ENCODE peak calls at places on chromosomes 13 and 19, in nine cellular contexts. I, G, N, J, U, H, P, C and F are unnamed samples.

GRCh38 chr19:36225219-36225892 is 10.4 kb downstream of the ZNF146 start:
- DNase-seq in C (no peak), U (no peak), G (no peak), J (no peak), I (no peak), N (no peak), H (peak; percentile 65), P (peak; percentile 26), F (peak; percentile 63)

GRCh38 chr13:72457151-72457550 is 270.3 kb downstream of the MZT1 start:
- DNase-seq in H (no peak), J (no peak), G (no peak), I (no peak), C (no peak), U (no peak), N (no peak), P (no peak), F (no peak)

GRCh38 chr19:30082611-30083010 is 140.6 kb downstream of the URI1 start:
- DNase-seq in N (no peak), C (no peak), I (no peak), U (no peak), G (no peak), P (no peak), H (no peak), J (no peak), F (no peak)

GRCh38 chr19:2902590-2903218 is 2.0 kb downstream of the ZNF57 start:
- DNase-seq in U (no peak), G (no peak), I (no peak), C (no peak), N (no peak), J (no peak), H (no peak), P (no peak), F (no peak)

GRCh38 chr13:42981853-42982252 is 10.2 kb downstream of the EPSTI1 start:
- DNase-seq in G (no peak), I (no peak), N (no peak), H (no peak), P (peak; percentile 25), C (no peak), U (peak; percentile 55), J (no peak), F (no peak)

GRCh38 chr19:46786236-46787039 is 2.0 kb downstream of the SLC1A5 start:
- DNase-seq in N (peak; percentile 45), H (peak; percentile 77), G (peak; percentile 71), U (peak; percentile 78), P (peak; percentile 66), C (peak; percentile 64), J (peak; percentile 37), I (peak; percentile 77), F (peak; percentile 90)

GRCh38 chr19:56837892-56838679 is 2.4 kb downstream of the PEG3 start:
- DNase-seq in J (peak; percentile 81), U (no peak), N (no peak), I (peak; percentile 50), C (peak; percentile 18), H (no peak), P (peak; percentile 58), G (peak; percentile 78), F (no peak)

GRCh38 chr19:56840452-56841193 is at the start of the genes PEG3 and ZIM2:
- DNase-seq in J (peak; percentile 82), C (no peak), P (no peak), N (no peak), G (peak; percentile 95), U (no peak), I (no peak), H (no peak), F (no peak)

GRCh38 chr19:372306-372890 is 27.8 kb upstream of the MIER2 start:
- DNase-seq in I (no peak), C (peak; percentile 3), G (peak; percentile 43), U (peak; percentile 36), H (peak; percentile 78), N (no peak), J (no peak), P (no peak), F (peak; percentile 75)

GRCh38 chr13:60165391-60166099 is 1.8 kb upstream of the DIAPH3 start:
- DNase-seq in H (peak; percentile 58), P (no peak), J (no peak), C (no peak), U (no peak), G (no peak), N (no peak), I (no peak), F (peak; percentile 65)

GRCh38 chr19:1104452-1105216 is 840 bp downstream of the GPX4 start:
- DNase-seq in U (peak; percentile 92), N (peak; percentile 78), H (peak; percentile 67), I (peak; percentile 59), J (peak; percentile 80), G (peak; percentile 81), C (no peak), P (peak; percentile 70), F (peak; percentile 72)

GRCh38 chr19:44585371-44586141 is 27.8 kb upstream of the IGSF23 start:
- DNase-seq in U (no peak), N (no peak), C (peak; percentile 39), I (no peak), H (peak; percentile 64), J (no peak), G (no peak), P (peak; percentile 75), F (peak; percentile 62)

GRCh38 chr13:73025212-73026012 is 33.4 kb upstream of the KLF5 start:
- DNase-seq in G (no peak), H (peak; percentile 45), N (no peak), J (no peak), P (no peak), I (no peak), U (no peak), C (no peak), F (peak; percentile 9)

GRCh38 chr13:48528720-48529119 is 4.2 kb downstream of the RCBTB2 start:
- DNase-seq in U (no peak), H (no peak), P (no peak), C (no peak), G (no peak), I (no peak), J (no peak), N (no peak), F (no peak)

GRCh38 chr19:56538761-56539263 is at the start of gene ZFP28:
- DNase-seq in N (peak; percentile 61), G (peak; percentile 79), I (peak; percentile 62), H (no peak), J (peak; percentile 85), C (no peak), U (peak; percentile 91), P (no peak), F (no peak)

GRCh38 chr19:39679056-39679790 is 23.5 kb downstream of the LGALS16 start:
- DNase-seq in U (no peak), H (no peak), N (no peak), G (no peak), C (no peak), P (no peak), I (no peak), J (no peak), F (peak; percentile 6)

GRCh38 chr19:40797963-40798222 is 1.1 kb upstream of the EGLN2 start:
- DNase-seq in U (no peak), P (no peak), H (no peak), I (no peak), C (no peak), J (no peak), G (no peak), N (no peak), F (no peak)

GRCh38 chr19:33196446-33197193 is 2.5 kb downstream of the LRP3 start:
- DNase-seq in G (no peak), J (no peak), H (no peak), C (no peak), I (no peak), N (no peak), P (no peak), U (no peak), F (no peak)

GRCh38 chr19:43504426-43505185 is at the start of gene PHLDB3:
- DNase-seq in I (no peak), U (no peak), G (peak; percentile 58), H (peak; percentile 25), C (no peak), N (peak; percentile 44), P (peak; percentile 17), J (peak; percentile 43), F (no peak)

GRCh38 chr19:43502419-43502976 is 2.0 kb downstream of the PHLDB3 start:
- DNase-seq in U (peak; percentile 54), J (no peak), I (no peak), N (no peak), P (no peak), H (no peak), C (no peak), G (no peak), F (no peak)

GRCh38 chr19:43501661-43502418 is 2.7 kb downstream of the PHLDB3 start:
- DNase-seq in U (peak; percentile 87), H (no peak), I (no peak), J (peak; percentile 65), C (no peak), G (no peak), P (no peak), N (peak; percentile 84), F (no peak)

GRCh38 chr19:43505186-43505456 is 575 bp upstream of the PHLDB3 start:
- DNase-seq in C (no peak), H (no peak), G (no peak), I (no peak), N (no peak), U (no peak), P (no peak), J (no peak), F (no peak)

GRCh38 chr19:43503501-43504425 is 783 bp downstream of the PHLDB3 start:
- DNase-seq in C (peak; percentile 88), H (peak; percentile 80), I (peak; percentile 98), P (peak; percentile 91), G (peak; percentile 99), U (peak; percentile 99), J (peak; percentile 94), N (peak; percentile 97), F (peak; percentile 82)
- TF ChIP-seq CTCF in C (no peak), H (no peak), I (no peak), P (no peak), G (no peak), U (peak; percentile 63), J (no peak), N (peak; percentile 25), F (no peak)

GRCh38 chr19:54109651-54110050 is 5.8 kb downstream of the TFPT start:
- DNase-seq in P (no peak), J (no peak), N (no peak), H (no peak), G (no peak), C (no peak), U (no peak), I (no peak), F (no peak)
- TF ChIP-seq CTCF in P (no peak), J (no peak), N (no peak), H (no peak), G (no peak), C (no peak), U (no peak), I (no peak), F (no peak)

GRCh38 chr13:89982406-89983085 is 1364.9 kb upstream of the MIR17HG start:
- DNase-seq in H (peak; percentile 59), J (no peak), G (no peak), C (no peak), I (no peak), N (no peak), U (no peak), P (no peak), F (peak; percentile 25)
- TF ChIP-seq CTCF in H (no peak), J (no peak), G (no peak), C (no peak), I (no peak), N (no peak), U (no peak), P (no peak), F (no peak)

DNA sequence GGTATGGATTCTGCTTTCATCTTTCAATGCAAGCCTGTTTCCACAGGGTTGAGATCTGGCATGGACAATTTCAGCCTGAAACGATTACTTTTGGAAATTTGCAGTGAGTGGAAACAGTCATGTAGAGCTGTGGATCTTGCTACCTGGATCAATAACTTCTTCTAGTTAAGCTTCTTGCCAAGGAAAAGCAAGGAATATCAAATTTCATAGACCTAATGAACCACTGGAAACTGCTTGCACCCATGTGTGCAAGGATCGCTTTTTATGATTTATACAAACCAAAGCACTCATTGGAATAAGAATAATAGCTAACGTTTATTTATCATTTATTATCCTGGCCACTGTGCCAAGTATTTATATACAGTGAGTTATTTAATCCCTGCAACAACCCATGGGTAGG is 392.8 kb downstream of the KCNRG start:
- DNase-seq in U (no peak), G (no peak), J (no peak), H (no peak), N (no peak), P (no peak), C (no peak), I (no peak), F (no peak)
- TF ChIP-seq CTCF in U (no peak), G (no peak), J (no peak), H (no peak), N (no peak), P (no peak), C (no peak), I (no peak), F (no peak)